ENCODE peak calls at places on chromosomes 5 and 9, in five cellular contexts. D, R, C, K and B are unnamed samples. For H3K4me1, the result is how much of the 10 kb centered on the place peaks cover.

GRCh38 chr9:117095116-117095515 is 319.7 kb downstream of the ASTN2 start:
- DNase-seq in D (no peak), R (no peak), C (no peak), K (no peak), B (no peak)

GRCh38 chr5:112776301-112776856 is 38.7 kb downstream of the APC start:
- DNase-seq in D (no peak), R (no peak), C (no peak), K (no peak), B (no peak)

GRCh38 chr5:137310051-137310730 is 188.9 kb downstream of the SPOCK1 start:
- DNase-seq in D (no peak), R (no peak), C (no peak), K (no peak), B (no peak)

GRCh38 chr9:106450549-106450948 is 412.4 kb upstream of the ZNF462 start:
- DNase-seq in D (no peak), R (no peak), C (no peak), K (peak), B (no peak)

GRCh38 chr5:99000878-99001277 is 72.1 kb upstream of the CHD1 start:
- DNase-seq in D (no peak), R (no peak), C (no peak), K (no peak), B (no peak)

GRCh38 chr9:111153973-111154590 is 115.8 kb upstream of the LPAR1 start:
- DNase-seq in D (no peak), R (no peak), C (no peak), K (no peak), B (no peak)

GRCh38 chr9:13330396-13331004 is 51.0 kb upstream of the MPDZ start:
- DNase-seq in D (peak), R (no peak), C (no peak), K (peak), B (no peak)

GRCh38 chr5:141780952-141781730 is 97.1 kb downstream of the PCDH1 start:
- DNase-seq in D (no peak), R (no peak), C (no peak), K (no peak), B (no peak)

GRCh38 chr5:173706700-173707099 is 90.2 kb upstream of the BOD1 start:
- DNase-seq in D (no peak), R (no peak), C (no peak), K (no peak), B (no peak)

GRCh38 chr5:14174235-14174636 is 31.1 kb downstream of the TRIO start:
- DNase-seq in D (no peak), R (peak), C (no peak), K (no peak), B (no peak)

GRCh38 chr9:127684576-127684975 is 22.2 kb upstream of the CFAP157 start:
- DNase-seq in D (no peak), R (no peak), C (no peak), K (no peak), B (no peak)

GRCh38 chr9:93824386-93825294 is 130.5 kb downstream of the BARX1 start:
- DNase-seq in D (no peak), R (no peak), C (no peak), K (no peak), B (no peak)

GRCh38 chr9:77649109-77649812 is 1.1 kb upstream of the GNA14 start:
- DNase-seq in D (no peak), R (no peak), C (no peak), K (no peak), B (no peak)

GRCh38 chr5:108661590-108662219 is 86.0 kb upstream of the FER start:
- DNase-seq in D (no peak), R (no peak), C (no peak), K (no peak), B (no peak)

GRCh38 chr9:78745996-78746395 is 449.1 kb downstream of the PSAT1 start:
- DNase-seq in D (no peak), R (no peak), C (no peak), K (no peak), B (no peak)

GRCh38 chr5:144697847-144698262 is 527.2 kb downstream of the KCTD16 start:
- DNase-seq in D (no peak), R (no peak), C (no peak), K (no peak), B (no peak)

GRCh38 chr5:72562717-72563116 is 55.5 kb upstream of the ZNF366 start:
- DNase-seq in D (no peak), R (no peak), C (no peak), K (no peak), B (no peak)

GRCh38 chr9:109802491-109802890 is 22.5 kb downstream of the PALM2AKAP2 start:
- DNase-seq in D (no peak), R (no peak), C (no peak), K (no peak), B (no peak)

GRCh38 chr9:104971521-104971920 is 43.6 kb upstream of the ABCA1 start:
- DNase-seq in D (no peak), R (no peak), C (no peak), K (no peak), B (no peak)

GRCh38 chr5:86644843-86645242 is 27.1 kb downstream of the COX7C start:
- DNase-seq in D (no peak), R (no peak), C (no peak), K (no peak), B (no peak)

GRCh38 chr5:159210846-159211245 is 1.5 kb upstream of the RNF145 start:
- DNase-seq in D (no peak), R (no peak), C (no peak), K (no peak), B (no peak)
- H3K4me1 ChIP-seq in D (under half), R (under half), C (under half), K (under half), B (under half)

DNA sequence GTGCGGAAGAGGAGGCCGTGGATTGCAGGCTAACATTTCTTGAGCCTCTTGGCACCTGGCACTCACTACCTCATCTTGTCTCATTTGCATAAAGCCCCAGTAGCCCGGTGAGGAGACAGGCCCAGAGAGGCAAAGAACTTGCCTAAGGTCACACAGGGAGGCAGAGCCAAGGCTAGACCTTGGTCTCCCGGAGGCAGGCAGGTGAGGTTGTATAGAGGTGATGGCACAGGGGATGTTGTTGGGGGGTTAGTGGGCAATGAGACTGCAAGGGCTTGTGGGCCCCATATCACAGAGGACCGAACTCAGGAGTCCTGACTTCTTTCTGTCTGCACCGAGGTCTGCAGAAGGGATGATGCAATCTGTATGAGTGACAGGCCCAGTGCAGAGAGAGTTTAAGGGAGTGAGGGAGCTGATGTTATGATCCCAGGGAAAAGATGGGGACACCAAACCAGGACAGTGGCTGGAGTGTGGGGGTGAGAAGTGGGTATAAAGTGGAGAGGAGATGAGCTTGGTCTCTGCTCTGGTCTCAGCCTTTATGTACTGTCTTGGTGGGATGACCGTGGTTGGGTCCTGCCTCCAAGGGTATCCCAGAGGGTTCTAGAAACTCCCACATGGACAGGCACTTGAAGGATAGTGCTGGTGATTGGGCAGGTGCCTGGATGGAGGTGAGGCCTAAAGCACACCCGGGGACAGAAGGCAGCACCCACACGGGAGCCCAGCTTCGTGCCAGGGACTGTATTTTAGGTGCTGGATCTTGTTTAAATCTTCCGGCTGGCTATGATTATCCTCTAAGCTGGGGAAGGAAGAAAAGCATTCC is 21.8 kb downstream of the GSN start:
- DNase-seq in D (peak), R (no peak), C (no peak), K (no peak), B (no peak)
- H3K4me1 ChIP-seq in D (under half), R (under half), C (under half), K (half or more), B (under half)

GRCh38 chr9:134437417-134438203 is 111.4 kb downstream of the RXRA start:
- DNase-seq in D (peak), R (no peak), C (no peak), K (no peak), B (no peak)
- H3K4me1 ChIP-seq in D (under half), R (under half), C (under half), K (half or more), B (under half)

GRCh38 chr5:132411382-132411925 is 41.9 kb downstream of the SLC22A5 start:
- DNase-seq in D (no peak), R (no peak), C (no peak), K (peak), B (no peak)
- H3K4me1 ChIP-seq in D (under half), R (under half), C (under half), K (half or more), B (under half)

GRCh38 chr9:6680797-6681146 is 35.2 kb upstream of the GLDC start:
- DNase-seq in D (peak), R (no peak), C (peak), K (peak), B (no peak)
- H3K4me1 ChIP-seq in D (under half), R (under half), C (under half), K (under half), B (under half)

GRCh38 chr5:162268694-162269481 is 201.3 kb downstream of the GABRG2 start:
- DNase-seq in D (no peak), R (no peak), C (no peak), K (no peak), B (no peak)
- H3K4me1 ChIP-seq in D (under half), R (under half), C (under half), K (under half), B (under half)

GRCh38 chr5:51389326-51389581 is 6.0 kb downstream of the ISL1 start:
- DNase-seq in D (no peak), R (no peak), C (no peak), K (no peak), B (no peak)

GRCh38 chr5:51387854-51388320 is 4.6 kb downstream of the ISL1 start:
- DNase-seq in D (no peak), R (no peak), C (no peak), K (no peak), B (no peak)

GRCh38 chr5:51386916-51387853 is 3.9 kb downstream of the ISL1 start:
- DNase-seq in D (no peak), R (no peak), C (no peak), K (no peak), B (no peak)

GRCh38 chr5:51389582-51390463 is 6.6 kb downstream of the ISL1 start:
- DNase-seq in D (no peak), R (no peak), C (no peak), K (no peak), B (no peak)

GRCh38 chr5:51388488-51389325 is 5.5 kb downstream of the ISL1 start:
- DNase-seq in D (no peak), R (no peak), C (no peak), K (no peak), B (no peak)
- H3K4me1 ChIP-seq in D (under half), R (under half), C (under half), K (under half), B (under half)